ENCODE peak calls at places on chromosome 11, in six cellular contexts. Q is cardiac muscle cell; M is CD4-positive, alpha-beta memory T cell; K is pancreas; I is trophoblast cell; X is heart right ventricle. P is an unnamed sample.

GRCh38 chr11:82967381-82967780 is 65.8 kb downstream of the DDIAS start:
- DNase-seq in Q (no peak), M (no peak), K (no peak), I (no peak), X (no peak), P (no peak)

GRCh38 chr11:80782135-80782885 is 1341.5 kb upstream of the TENM4 start:
- DNase-seq in Q (no peak), M (no peak), K (no peak), I (no peak), X (no peak), P (no peak)

GRCh38 chr11:63015521-63016215 is at the start of gene SLC22A8:
- DNase-seq in Q (no peak), M (no peak), K (no peak), I (no peak), X (no peak), P (no peak)

GRCh38 chr11:63687845-63688244 is 6.5 kb downstream of the RTN3 start:
- DNase-seq in Q (no peak), M (no peak), K (no peak), I (no peak), X (no peak), P (no peak)

GRCh38 chr11:113176971-113177370 is 137.4 kb upstream of the TTC12 start:
- DNase-seq in Q (no peak), M (no peak), K (no peak), I (no peak), X (no peak), P (no peak)

GRCh38 chr11:34806875-34807274 is 109.3 kb downstream of the APIP start:
- DNase-seq in Q (no peak), M (no peak), K (no peak), I (no peak), X (no peak), P (no peak)

GRCh38 chr11:115613986-115614625 is 109.9 kb upstream of the CADM1 start:
- DNase-seq in Q (no peak), M (no peak), K (no peak), I (peak; percentile 65), X (no peak), P (no peak)

GRCh38 chr11:95065336-95065735 is 1.4 kb upstream of the SRSF8 start:
- DNase-seq in Q (no peak), M (no peak), K (no peak), I (no peak), X (no peak), P (no peak)

GRCh38 chr11:30741039-30741550 is 154.9 kb upstream of the MPPED2 start:
- DNase-seq in Q (peak; percentile 60), M (no peak), K (no peak), I (peak; percentile 82), X (no peak), P (peak; percentile 7)

GRCh38 chr11:15841898-15842297 is 514.4 kb downstream of the SOX6 start:
- DNase-seq in Q (peak; percentile 31), M (no peak), K (no peak), I (no peak), X (peak; percentile 23), P (no peak)

GRCh38 chr11:105111145-105111944 is 28.2 kb downstream of the CARD18 start:
- DNase-seq in Q (peak; percentile 2), M (no peak), K (no peak), I (no peak), X (no peak), P (no peak)

GRCh38 chr11:34270711-34271110 is 87.1 kb downstream of the ABTB2 start:
- DNase-seq in Q (no peak), M (no peak), K (no peak), I (peak; percentile 62), X (no peak), P (no peak)

GRCh38 chr11:126488591-126489370 is 133.3 kb downstream of the ST3GAL4 start:
- DNase-seq in Q (no peak), M (no peak), K (no peak), I (no peak), X (no peak), P (no peak)

GRCh38 chr11:62805991-62806441 is 776 bp upstream of the NXF1 start:
- DNase-seq in Q (no peak), M (no peak), K (no peak), I (no peak), X (peak; percentile 20), P (peak; percentile 77)

GRCh38 chr11:108035690-108036089 is 27.0 kb downstream of the CUL5 start:
- DNase-seq in Q (no peak), M (no peak), K (no peak), I (peak; percentile 8), X (no peak), P (no peak)

GRCh38 chr11:67053896-67054850 is 2.5 kb upstream of the RHOD start:
- DNase-seq in Q (peak; percentile 73), M (peak; percentile 18), K (peak; percentile 61), I (peak; percentile 88), X (peak; percentile 34), P (peak; percentile 82)

GRCh38 chr11:8093931-8094575 is 13.0 kb downstream of the TUB start:
- DNase-seq in Q (no peak), M (no peak), K (no peak), I (no peak), X (no peak), P (no peak)

GRCh38 chr11:97856666-97857065 is 1164.1 kb upstream of the CNTN5 start:
- DNase-seq in Q (no peak), M (no peak), K (no peak), I (no peak), X (no peak), P (no peak)

GRCh38 chr11:118979434-118979833 is 7.9 kb downstream of the FOXR1 start:
- DNase-seq in Q (no peak), M (no peak), K (no peak), I (no peak), X (no peak), P (peak; percentile 45)

GRCh38 chr11:122659676-122660571 is 4.4 kb downstream of the UBASH3B start:
- DNase-seq in Q (peak; percentile 80), M (no peak), K (no peak), I (no peak), X (no peak), P (no peak)

GRCh38 chr11:122653911-122654310 is 1.6 kb upstream of the UBASH3B start:
- DNase-seq in Q (no peak), M (no peak), K (no peak), I (no peak), X (no peak), P (no peak)

GRCh38 chr11:122655527-122656072 is at the start of gene UBASH3B:
- DNase-seq in Q (peak; percentile 84), M (peak; percentile 63), K (peak; percentile 76), I (peak; percentile 89), X (peak; percentile 79), P (peak; percentile 68)

GRCh38 chr11:122656073-122656630 is 630 bp downstream of the UBASH3B start:
- DNase-seq in Q (peak; percentile 74), M (no peak), K (peak; percentile 53), I (peak; percentile 38), X (peak; percentile 36), P (peak; percentile 49)

GRCh38 chr11:122656631-122657101 is 1.1 kb downstream of the UBASH3B start:
- DNase-seq in Q (peak; percentile 24), M (peak; percentile 33), K (peak; percentile 31), I (no peak), X (peak; percentile 38), P (peak; percentile 44)
- H3K4me1 ChIP-seq in Q (peaks cover 17% of the 10 kb centered on the region), M (peaks cover 48% of the 10 kb centered on the region), K (peaks cover 4% of the 10 kb centered on the region), I (peaks cover 38% of the 10 kb centered on the region), X (peaks cover 19% of the 10 kb centered on the region), P (peaks cover 10% of the 10 kb centered on the region)

GRCh38 chr11:101127699-101128570 is 1.7 kb downstream of the PGR start:
- DNase-seq in Q (peak; percentile 27), M (no peak), K (no peak), I (no peak), X (peak; percentile 23), P (no peak)

GRCh38 chr11:101128571-101129202 is 926 bp downstream of the PGR start:
- DNase-seq in Q (peak; percentile 6), M (no peak), K (peak; percentile 13), I (no peak), X (peak; percentile 5), P (no peak)

GRCh38 chr11:101129203-101129943 is at the start of gene PGR:
- DNase-seq in Q (peak; percentile 41), M (no peak), K (peak; percentile 15), I (peak; percentile 20), X (peak; percentile 51), P (no peak)

GRCh38 chr11:101127348-101127698 is 2.3 kb downstream of the PGR start:
- DNase-seq in Q (peak; percentile 22), M (no peak), K (peak; percentile 15), I (no peak), X (peak; percentile 11), P (no peak)

GRCh38 chr11:101126551-101127347 is 2.9 kb downstream of the PGR start:
- DNase-seq in Q (peak; percentile 19), M (no peak), K (no peak), I (no peak), X (peak; percentile 41), P (no peak)
- H3K9me3 ChIP-seq in Q (no peaks in the 10 kb centered on the region), M (no peaks in the 10 kb centered on the region), K (no peaks in the 10 kb centered on the region), I (no peaks in the 10 kb centered on the region), X (no peaks in the 10 kb centered on the region), P (peaks cover 65% of the 10 kb centered on the region)

DNA sequence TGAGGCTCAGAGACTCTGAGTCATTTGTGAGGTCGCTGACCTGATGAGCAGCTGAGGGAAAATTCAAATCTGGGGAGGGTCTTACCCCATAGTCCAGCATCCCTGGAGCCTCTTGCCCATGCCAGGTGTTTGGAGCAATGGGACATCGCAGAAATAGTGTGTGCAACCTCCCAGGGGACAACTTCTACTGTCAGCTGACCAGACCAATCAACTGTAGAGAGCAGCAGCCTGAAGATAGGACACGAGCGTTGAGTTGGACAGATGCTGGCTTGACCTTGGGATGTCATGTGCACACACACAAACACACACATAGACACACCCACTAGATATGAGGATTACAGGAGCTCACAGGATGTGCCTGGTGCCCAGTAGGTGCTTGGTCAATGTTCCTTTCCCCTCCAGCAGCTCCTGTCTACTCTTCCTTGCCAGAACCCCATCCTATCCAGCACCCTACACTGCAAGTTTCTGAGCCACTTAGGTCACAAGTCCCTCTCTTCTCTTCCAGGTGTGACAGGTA is 59.1 kb upstream of the MPEG1 start:
- DNase-seq in Q (no peak), M (no peak), K (no peak), I (no peak), X (no peak), P (peak; percentile 79)
- H3K4me1 ChIP-seq in Q (peaks cover 3% of the 10 kb centered on the region), M (peaks cover 24% of the 10 kb centered on the region), K (no peaks in the 10 kb centered on the region), I (no peaks in the 10 kb centered on the region), X (no peaks in the 10 kb centered on the region), P (peaks cover 100% of the 10 kb centered on the region)

DNA sequence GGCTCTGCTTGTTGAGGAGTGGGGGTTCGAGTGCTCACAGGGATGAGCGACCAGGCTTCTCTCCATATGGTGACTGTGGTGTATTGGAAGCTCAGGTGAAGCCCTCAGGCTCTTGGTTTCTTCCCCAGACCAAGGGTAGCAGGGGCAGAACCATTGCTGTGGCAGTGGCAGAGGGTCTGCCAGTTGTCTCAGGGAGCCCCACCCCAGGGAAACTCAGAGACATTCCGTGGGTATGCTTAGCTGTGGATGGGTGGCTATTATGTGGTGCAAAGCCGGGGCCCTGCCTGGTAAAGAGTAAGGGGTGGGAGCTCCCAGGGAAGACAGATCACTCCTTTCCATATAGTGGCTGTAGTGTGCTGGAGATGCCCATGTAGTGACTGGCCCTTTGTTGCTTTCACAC is 167.8 kb downstream of the DLG2 start:
- DNase-seq in Q (no peak), M (no peak), K (no peak), I (no peak), X (no peak), P (no peak)
- H3K9me3 ChIP-seq in Q (no peaks in the 10 kb centered on the region), M (no peaks in the 10 kb centered on the region), K (no peaks in the 10 kb centered on the region), I (no peaks in the 10 kb centered on the region), X (peaks cover 40% of the 10 kb centered on the region), P (no peaks in the 10 kb centered on the region)

GRCh38 chr11:68331338-68331947 is 19.1 kb downstream of the LRP5 start:
- DNase-seq in Q (no peak), M (no peak), K (no peak), I (peak; percentile 39), X (no peak), P (no peak)
- H3K4me1 ChIP-seq in Q (peaks cover 15% of the 10 kb centered on the region), M (peaks cover 52% of the 10 kb centered on the region), K (peaks cover 15% of the 10 kb centered on the region), I (peaks cover 31% of the 10 kb centered on the region), X (peaks cover 76% of the 10 kb centered on the region), P (no peaks in the 10 kb centered on the region)